ENCODE peak calls at places on chromosomes 2 and 18, in eight cellular contexts. V is breast epithelium, D is transverse colon, L is GM12891, J is endothelial cell of umbilical vein, B is GM23338, I is stomach, C is spleen. E is an unnamed sample.
A peak's percentile ranks its signal among the peaks of the same experiment; 100 is the strongest.

GRCh38 chr2:17658251-17658843 is 95.3 kb downstream of the SMC6 start:
- DNase-seq in V (no peak), D (no peak), L (no peak), J (no peak), B (no peak), I (no peak), C (no peak), E (no peak)

GRCh38 chr2:172242968-172243367 is 140.3 kb upstream of the DLX2 start:
- DNase-seq in V (no peak), D (peak; percentile 59), L (no peak), J (peak; percentile 38), B (no peak), I (peak; percentile 67), C (no peak), E (no peak)

GRCh38 chr18:4405965-4406364 is 49.1 kb downstream of the DLGAP1 start:
- DNase-seq in V (no peak), D (no peak), L (no peak), J (no peak), B (peak; percentile 33), I (no peak), C (no peak), E (no peak)

GRCh38 chr2:24274809-24275208 is 85.5 kb downstream of the ITSN2 start:
- DNase-seq in V (no peak), D (no peak), L (no peak), J (no peak), B (no peak), I (no peak), C (no peak), E (no peak)

GRCh38 chr2:35873921-35874320 is 481.7 kb upstream of the CRIM1 start:
- DNase-seq in V (no peak), D (no peak), L (no peak), J (peak; percentile 5), B (peak; percentile 49), I (no peak), C (no peak), E (no peak)

GRCh38 chr2:216499641-216500218 is 1.1 kb downstream of the RPL37A start:
- DNase-seq in V (no peak), D (no peak), L (no peak), J (no peak), B (no peak), I (no peak), C (no peak), E (no peak)

GRCh38 chr2:36456227-36456788 is 100.7 kb downstream of the CRIM1 start:
- DNase-seq in V (no peak), D (peak; percentile 55), L (no peak), J (peak; percentile 87), B (no peak), I (peak; percentile 50), C (peak; percentile 80), E (no peak)

GRCh38 chr18:22572321-22572720 is 154.6 kb upstream of the CTAGE1 start:
- DNase-seq in V (no peak), D (no peak), L (no peak), J (no peak), B (no peak), I (no peak), C (no peak), E (no peak)

GRCh38 chr2:239539083-239539775 is 138.4 kb upstream of the HDAC4 start:
- DNase-seq in V (peak; percentile 5), D (no peak), L (no peak), J (no peak), B (peak; percentile 20), I (no peak), C (peak; percentile 17), E (no peak)

GRCh38 chr2:150872919-150873772 is 385.7 kb upstream of the RND3 start:
- DNase-seq in V (no peak), D (no peak), L (no peak), J (no peak), B (peak; percentile 67), I (no peak), C (no peak), E (no peak)

GRCh38 chr2:162091325-162092007 is 17.5 kb upstream of the DPP4 start:
- DNase-seq in V (no peak), D (peak; percentile 65), L (no peak), J (peak; percentile 41), B (peak; percentile 64), I (no peak), C (no peak), E (no peak)

GRCh38 chr2:10591207-10591606 is 98.6 kb downstream of the NOL10 start:
- DNase-seq in V (no peak), D (no peak), L (no peak), J (no peak), B (no peak), I (no peak), C (no peak), E (no peak)

GRCh38 chr2:238203104-238203972 is at the start of gene ILKAP:
- DNase-seq in V (peak; percentile 88), D (peak; percentile 91), L (peak; percentile 99), J (peak; percentile 74), B (peak; percentile 87), I (peak; percentile 93), C (peak; percentile 98), E (no peak)
- TF ChIP-seq POLR2AphosphoS5 in V (peak; percentile 24), D (peak; percentile 78), L (peak; percentile 69), J (peak; percentile 87), B (peak; percentile 73), I (peak; percentile 45), C (peak; percentile 83), E (peak; percentile 70)

GRCh38 chr2:38613126-38613848 is 10.6 kb upstream of the HNRNPLL start:
- DNase-seq in V (no peak), D (no peak), L (no peak), J (no peak), B (no peak), I (no peak), C (no peak), E (no peak)

GRCh38 chr2:38610851-38611801 is 8.4 kb upstream of the HNRNPLL start:
- DNase-seq in V (no peak), D (no peak), L (no peak), J (peak; percentile 16), B (no peak), I (no peak), C (no peak), E (no peak)

GRCh38 chr2:38619458-38620164 is 16.9 kb upstream of the HNRNPLL start:
- DNase-seq in V (no peak), D (no peak), L (no peak), J (peak; percentile 12), B (no peak), I (no peak), C (no peak), E (no peak)

GRCh38 chr2:38615237-38615636 is 12.5 kb upstream of the HNRNPLL start:
- DNase-seq in V (no peak), D (no peak), L (no peak), J (no peak), B (no peak), I (no peak), C (no peak), E (no peak)

GRCh38 chr2:38613849-38614213 is 11.1 kb upstream of the HNRNPLL start:
- DNase-seq in V (no peak), D (no peak), L (no peak), J (no peak), B (no peak), I (no peak), C (no peak), E (no peak)
- TF ChIP-seq POLR2AphosphoS5 in V (no peak), D (no peak), L (no peak), J (no peak), B (no peak), I (no peak), C (no peak), E (no peak)

GRCh38 chr2:195486987-195487644 is 169.9 kb upstream of the SLC39A10 start:
- DNase-seq in V (no peak), D (no peak), L (no peak), J (no peak), B (no peak), I (no peak), C (no peak), E (peak; percentile 12)
- TF ChIP-seq POLR2AphosphoS5 in V (no peak), D (no peak), L (no peak), J (no peak), B (no peak), I (no peak), C (no peak), E (no peak)

DNA sequence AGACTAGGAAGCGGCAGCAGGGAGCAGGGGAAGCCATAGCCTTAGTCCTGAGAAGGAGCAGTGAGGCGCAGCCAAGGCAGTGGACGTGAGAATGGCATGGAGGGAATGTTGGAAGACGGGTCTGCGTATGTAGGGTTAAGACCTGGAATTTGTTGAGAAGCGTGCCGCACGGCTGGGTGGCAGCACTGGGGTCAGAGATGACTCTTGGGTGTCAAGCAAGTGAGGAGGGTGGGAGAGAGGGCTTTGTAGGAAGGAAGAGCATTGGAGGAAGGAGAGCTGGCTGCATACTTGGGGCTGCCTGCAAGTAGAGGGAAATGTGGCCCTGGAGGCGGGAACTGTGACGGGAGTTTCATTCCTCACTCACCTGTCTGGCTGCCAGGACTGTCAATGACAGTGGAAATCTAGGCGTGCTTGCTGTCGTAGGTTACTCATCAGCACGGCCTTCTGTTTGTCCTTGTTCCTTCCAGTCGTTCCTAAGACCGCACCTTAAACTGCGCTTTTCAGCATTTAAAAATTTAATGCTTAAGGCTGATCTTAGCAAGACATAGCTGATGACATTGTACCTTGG is 108.0 kb downstream of the ITGB1BP1 start:
- DNase-seq in V (no peak), D (no peak), L (no peak), J (no peak), B (peak; percentile 27), I (no peak), C (no peak), E (no peak)
- TF ChIP-seq POLR2AphosphoS5 in V (no peak), D (no peak), L (no peak), J (no peak), B (no peak), I (peak; percentile 60), C (no peak), E (no peak)

GRCh38 chr2:200794143-200794542 is 17.6 kb upstream of the BZW1 start:
- DNase-seq in V (no peak), D (no peak), L (no peak), J (no peak), B (no peak), I (no peak), C (no peak), E (no peak)
- TF ChIP-seq POLR2AphosphoS5 in V (no peak), D (no peak), L (no peak), J (no peak), B (no peak), I (no peak), C (no peak), E (no peak)

GRCh38 chr2:177231270-177231669 is 18.7 kb downstream of the HNRNPA3 start:
- DNase-seq in V (no peak), D (no peak), L (no peak), J (no peak), B (no peak), I (no peak), C (no peak), E (no peak)
- TF ChIP-seq POLR2AphosphoS5 in V (no peak), D (peak; percentile 45), L (no peak), J (no peak), B (no peak), I (no peak), C (no peak), E (no peak)